ENCODE peak calls at places on chromosomes 2 and 18, in seven cellular contexts. L, X, P, H, A, V and O are unnamed samples.

GRCh38 chr2:233966388-233966787 is 49.2 kb downstream of the TRPM8 start:
- DNase-seq in L (no peak), X (no peak), P (no peak), H (no peak), A (no peak), V (peak; percentile 15), O (peak; percentile 63)

GRCh38 chr18:47036298-47036874 is 965 bp upstream of the ELOA2 start:
- DNase-seq in L (no peak), X (peak; percentile 39), P (peak; percentile 47), H (peak; percentile 4), A (no peak), V (peak; percentile 42), O (peak; percentile 43)

GRCh38 chr2:70709746-70710145 is 58.3 kb downstream of the ADD2 start:
- DNase-seq in L (no peak), X (no peak), P (no peak), H (no peak), A (no peak), V (no peak), O (no peak)

GRCh38 chr18:59540819-59541218 is 156.4 kb downstream of the CCBE1 start:
- DNase-seq in L (no peak), X (no peak), P (no peak), H (no peak), A (no peak), V (peak; percentile 62), O (no peak)

GRCh38 chr2:229713371-229714079 is 830 bp downstream of the DNER start:
- DNase-seq in L (no peak), X (peak; percentile 78), P (peak; percentile 26), H (no peak), A (no peak), V (no peak), O (peak; percentile 58)

GRCh38 chr2:202278036-202278760 is 12.6 kb downstream of the NOP58 start:
- DNase-seq in L (no peak), X (no peak), P (no peak), H (peak; percentile 39), A (no peak), V (peak; percentile 71), O (peak; percentile 66)

GRCh38 chr18:43078485-43079092 is 36.9 kb downstream of the RIT2 start:
- DNase-seq in L (no peak), X (peak; percentile 12), P (no peak), H (no peak), A (no peak), V (no peak), O (no peak)

GRCh38 chr2:98463551-98463971 is 18.9 kb downstream of the INPP4A start:
- DNase-seq in L (no peak), X (no peak), P (no peak), H (no peak), A (no peak), V (no peak), O (no peak)

GRCh38 chr2:38808677-38809076 is 30.7 kb downstream of the GEMIN6 start:
- DNase-seq in L (no peak), X (no peak), P (no peak), H (no peak), A (no peak), V (no peak), O (no peak)

GRCh38 chr2:238803996-238804395 is 43.9 kb upstream of the TWIST2 start:
- DNase-seq in L (no peak), X (no peak), P (no peak), H (no peak), A (no peak), V (no peak), O (peak; percentile 14)

GRCh38 chr18:34729264-34729663 is 19.2 kb downstream of the DTNA start:
- DNase-seq in L (no peak), X (peak; percentile 70), P (peak; percentile 64), H (no peak), A (no peak), V (peak; percentile 32), O (peak; percentile 51)

GRCh38 chr2:11305958-11306357 is 38.5 kb downstream of the ROCK2 start:
- DNase-seq in L (no peak), X (no peak), P (no peak), H (peak; percentile 82), A (no peak), V (peak; percentile 93), O (peak; percentile 66)

GRCh38 chr2:54457326-54458023 is 1.3 kb downstream of the SPTBN1 start:
- DNase-seq in L (peak; percentile 48), X (peak; percentile 69), P (peak; percentile 54), H (no peak), A (no peak), V (peak; percentile 17), O (no peak)

GRCh38 chr2:54455584-54456525 is at the start of gene SPTBN1:
- DNase-seq in L (peak; percentile 94), X (peak; percentile 92), P (peak; percentile 94), H (peak; percentile 63), A (peak; percentile 88), V (peak; percentile 93), O (peak; percentile 96)

GRCh38 chr2:54454922-54455583 is 1.1 kb upstream of the SPTBN1 start:
- DNase-seq in L (no peak), X (peak; percentile 31), P (no peak), H (no peak), A (no peak), V (no peak), O (no peak)

GRCh38 chr2:54454548-54454921 is 1.6 kb upstream of the SPTBN1 start:
- DNase-seq in L (no peak), X (no peak), P (no peak), H (no peak), A (no peak), V (no peak), O (no peak)

GRCh38 chr2:54456526-54457325 is 599 bp downstream of the SPTBN1 start:
- DNase-seq in L (peak; percentile 43), X (peak; percentile 79), P (peak; percentile 58), H (no peak), A (no peak), V (peak; percentile 47), O (peak; percentile 73)
- TF ChIP-seq CTCF in L (no peak), X (no peak), P (no peak), H (no peak), A (no peak), V (no peak), O (no peak)

GRCh38 chr2:213188971-213189899 is 37.8 kb upstream of the IKZF2 start:
- DNase-seq in L (no peak), X (peak; percentile 90), P (peak; percentile 68), H (no peak), A (no peak), V (peak; percentile 16), O (peak; percentile 55)
- H3K4me3 ChIP-seq in L (peak overlapping the region; percentile 40), X (peak overlapping the region; percentile 36), P (peak overlapping the region; percentile 17), H (no peak overlapping the region), A (no peak overlapping the region), V (no peak overlapping the region), O (no peak overlapping the region)

GRCh38 chr18:68676913-68677312 is 38.0 kb downstream of the TMX3 start:
- DNase-seq in L (no peak), X (no peak), P (peak; percentile 65), H (no peak), A (no peak), V (peak; percentile 39), O (peak; percentile 53)
- TF ChIP-seq CTCF in L (no peak), X (peak; percentile 13), P (peak; percentile 62), H (peak; percentile 27), A (no peak), V (peak; percentile 31), O (peak; percentile 49)

GRCh38 chr2:179051250-179051649 is 1.3 kb upstream of the CCDC141 start:
- DNase-seq in L (no peak), X (no peak), P (no peak), H (no peak), A (no peak), V (peak; percentile 11), O (no peak)

GRCh38 chr2:179044500-179044899 is 5.4 kb downstream of the CCDC141 start:
- DNase-seq in L (no peak), X (no peak), P (no peak), H (no peak), A (no peak), V (no peak), O (no peak)

GRCh38 chr2:179049546-179050311 is at the start of gene CCDC141:
- DNase-seq in L (no peak), X (no peak), P (no peak), H (no peak), A (peak; percentile 37), V (peak; percentile 20), O (no peak)

GRCh38 chr2:179050735-179051134 is 798 bp upstream of the CCDC141 start:
- DNase-seq in L (no peak), X (no peak), P (no peak), H (no peak), A (no peak), V (peak; percentile 37), O (no peak)

GRCh38 chr2:179049203-179049545 is 763 bp downstream of the CCDC141 start:
- DNase-seq in L (no peak), X (no peak), P (no peak), H (no peak), A (no peak), V (no peak), O (no peak)
- H3K4me3 ChIP-seq in L (peak overlapping the region; percentile 68), X (no peak overlapping the region), P (no peak overlapping the region), H (no peak overlapping the region), A (no peak overlapping the region), V (no peak overlapping the region), O (no peak overlapping the region)

GRCh38 chr2:187654535-187654934 is 100.3 kb upstream of the TFPI start:
- DNase-seq in L (peak; percentile 34), X (no peak), P (no peak), H (no peak), A (no peak), V (no peak), O (no peak)

GRCh38 chr2:187655001-187655400 is 100.8 kb upstream of the TFPI start:
- DNase-seq in L (no peak), X (no peak), P (no peak), H (no peak), A (no peak), V (no peak), O (no peak)

GRCh38 chr2:187656123-187656522 is 101.9 kb upstream of the TFPI start:
- DNase-seq in L (no peak), X (no peak), P (no peak), H (no peak), A (no peak), V (no peak), O (no peak)

GRCh38 chr2:187658952-187659525 is 104.8 kb upstream of the TFPI start:
- DNase-seq in L (no peak), X (peak; percentile 74), P (peak; percentile 52), H (no peak), A (no peak), V (peak; percentile 51), O (no peak)
- TF ChIP-seq CTCF in L (peak; percentile 38), X (peak; percentile 61), P (peak; percentile 55), H (peak; percentile 57), A (no peak), V (peak; percentile 44), O (peak; percentile 53)

DNA sequence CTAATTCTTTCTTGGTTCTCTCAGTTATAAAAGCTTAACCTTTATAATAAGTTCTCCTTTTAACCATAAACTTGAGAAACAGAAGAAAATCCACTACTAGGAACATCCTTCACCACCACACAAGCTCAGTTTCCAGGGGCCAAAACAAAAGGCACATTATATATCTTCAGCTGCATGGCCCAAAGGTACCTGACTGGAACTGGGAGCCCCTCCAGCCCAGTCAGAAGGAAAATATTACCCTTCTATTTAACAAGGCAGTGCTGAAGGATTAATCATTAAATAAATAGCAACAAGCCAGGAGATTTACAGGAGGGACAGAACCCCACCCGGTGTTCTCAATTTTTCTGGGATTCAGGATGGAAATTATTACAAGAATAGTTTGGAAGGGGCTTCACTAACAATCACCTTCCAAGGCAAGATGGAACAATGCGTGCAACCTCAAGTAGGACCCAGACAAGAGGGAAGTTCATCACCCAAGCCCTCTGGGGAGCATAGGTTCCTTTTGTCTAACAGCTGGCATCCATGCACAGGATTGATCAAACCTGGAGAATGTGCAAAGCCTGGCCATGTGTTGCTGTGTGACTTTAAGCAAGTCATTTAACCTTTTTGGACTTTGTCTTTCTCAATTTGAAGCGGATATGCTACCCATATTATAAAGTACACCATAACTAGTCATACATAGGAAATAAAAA is 159.6 kb upstream of the SETBP1 start:
- DNase-seq in L (no peak), X (no peak), P (no peak), H (no peak), A (no peak), V (no peak), O (peak; percentile 60)
- H3K4me3 ChIP-seq in L (no peak overlapping the region), X (no peak overlapping the region), P (no peak overlapping the region), H (no peak overlapping the region), A (no peak overlapping the region), V (no peak overlapping the region), O (no peak overlapping the region)